ENCODE peak calls at places on chromosomes 5 and 9, in six cellular contexts. One of them, this sample, is unnamed. For H3K79me2, the result is how much of the 10 kb centered on the place peaks cover.

GRCh38 chr9:128716581-128717254 is 7.2 kb downstream of the ZDHHC12 start:
- DNase-seq in mesendoderm: no peak
- DNase-seq in astrocyte: no peak
- DNase-seq in fibroblast of lung: no peak
- DNase-seq in endothelial cell of umbilical vein: no peak
- DNase-seq in neural progenitor cell: no peak
- DNase-seq in this sample: peak

GRCh38 chr9:96344458-96345180 is 38.9 kb downstream of the SLC35D2 start:
- DNase-seq in mesendoderm: peak
- DNase-seq in astrocyte: peak
- DNase-seq in fibroblast of lung: peak
- DNase-seq in endothelial cell of umbilical vein: peak
- DNase-seq in neural progenitor cell: peak
- DNase-seq in this sample: peak

GRCh38 chr5:8729437-8729836 is 816.4 kb downstream of the SEMA5A start:
- DNase-seq in mesendoderm: no peak
- DNase-seq in astrocyte: peak
- DNase-seq in fibroblast of lung: peak
- DNase-seq in endothelial cell of umbilical vein: no peak
- DNase-seq in neural progenitor cell: no peak
- DNase-seq in this sample: no peak

GRCh38 chr9:117204971-117205370 is 209.9 kb downstream of the ASTN2 start:
- DNase-seq in mesendoderm: no peak
- DNase-seq in astrocyte: peak
- DNase-seq in fibroblast of lung: no peak
- DNase-seq in endothelial cell of umbilical vein: no peak
- DNase-seq in neural progenitor cell: no peak
- DNase-seq in this sample: no peak

GRCh38 chr9:126965541-126966428 is 51.2 kb downstream of the RALGPS1 start:
- DNase-seq in mesendoderm: peak
- DNase-seq in astrocyte: peak
- DNase-seq in fibroblast of lung: peak
- DNase-seq in endothelial cell of umbilical vein: peak
- DNase-seq in neural progenitor cell: peak
- DNase-seq in this sample: peak

GRCh38 chr5:172043822-172044221 is 37.4 kb upstream of the FBXW11 start:
- DNase-seq in mesendoderm: no peak
- DNase-seq in astrocyte: no peak
- DNase-seq in fibroblast of lung: no peak
- DNase-seq in endothelial cell of umbilical vein: no peak
- DNase-seq in neural progenitor cell: no peak
- DNase-seq in this sample: no peak

GRCh38 chr5:9898319-9898718 is 268.2 kb upstream of the TAS2R1 start:
- DNase-seq in mesendoderm: peak
- DNase-seq in astrocyte: peak
- DNase-seq in fibroblast of lung: peak
- DNase-seq in endothelial cell of umbilical vein: no peak
- DNase-seq in neural progenitor cell: peak
- DNase-seq in this sample: no peak

GRCh38 chr9:88979791-88980190 is 11.5 kb upstream of the S1PR3 start:
- DNase-seq in mesendoderm: no peak
- DNase-seq in astrocyte: no peak
- DNase-seq in fibroblast of lung: no peak
- DNase-seq in endothelial cell of umbilical vein: no peak
- DNase-seq in neural progenitor cell: no peak
- DNase-seq in this sample: no peak

GRCh38 chr9:107707419-107707837 is 217.9 kb upstream of the KLF4 start:
- DNase-seq in mesendoderm: no peak
- DNase-seq in astrocyte: peak
- DNase-seq in fibroblast of lung: peak
- DNase-seq in endothelial cell of umbilical vein: no peak
- DNase-seq in neural progenitor cell: no peak
- DNase-seq in this sample: no peak

GRCh38 chr9:89359018-89359417 is 40.7 kb downstream of the SECISBP2 start:
- DNase-seq in mesendoderm: no peak
- DNase-seq in astrocyte: no peak
- DNase-seq in fibroblast of lung: no peak
- DNase-seq in endothelial cell of umbilical vein: peak
- DNase-seq in neural progenitor cell: peak
- DNase-seq in this sample: no peak

GRCh38 chr5:115396079-115396478 is 99.6 kb upstream of the CCDC112 start:
- DNase-seq in mesendoderm: no peak
- DNase-seq in astrocyte: no peak
- DNase-seq in fibroblast of lung: no peak
- DNase-seq in endothelial cell of umbilical vein: no peak
- DNase-seq in neural progenitor cell: no peak
- DNase-seq in this sample: no peak

GRCh38 chr9:125409637-125410521 is 148.3 kb downstream of the GAPVD1 start:
- DNase-seq in mesendoderm: peak
- DNase-seq in astrocyte: peak
- DNase-seq in fibroblast of lung: no peak
- DNase-seq in endothelial cell of umbilical vein: no peak
- DNase-seq in neural progenitor cell: peak
- DNase-seq in this sample: peak

GRCh38 chr9:93586290-93587057 is 10.1 kb downstream of the PHF2 start:
- DNase-seq in mesendoderm: no peak
- DNase-seq in astrocyte: no peak
- DNase-seq in fibroblast of lung: no peak
- DNase-seq in endothelial cell of umbilical vein: no peak
- DNase-seq in neural progenitor cell: no peak
- DNase-seq in this sample: no peak

GRCh38 chr9:38017149-38017884 is 51.7 kb downstream of the SHB start:
- DNase-seq in mesendoderm: peak
- DNase-seq in astrocyte: peak
- DNase-seq in fibroblast of lung: no peak
- DNase-seq in endothelial cell of umbilical vein: no peak
- DNase-seq in neural progenitor cell: peak
- DNase-seq in this sample: peak

GRCh38 chr9:87647114-87647513 is 78.8 kb upstream of the CTSL start:
- DNase-seq in mesendoderm: no peak
- DNase-seq in astrocyte: no peak
- DNase-seq in fibroblast of lung: no peak
- DNase-seq in endothelial cell of umbilical vein: no peak
- DNase-seq in neural progenitor cell: no peak
- DNase-seq in this sample: no peak

GRCh38 chr5:73299665-73300435 is 126.9 kb downstream of the TMEM174 start:
- DNase-seq in mesendoderm: peak
- DNase-seq in astrocyte: no peak
- DNase-seq in fibroblast of lung: peak
- DNase-seq in endothelial cell of umbilical vein: no peak
- DNase-seq in neural progenitor cell: peak
- DNase-seq in this sample: no peak

GRCh38 chr5:431001-431710 is 11.8 kb upstream of the EXOC3 start:
- DNase-seq in mesendoderm: peak
- DNase-seq in astrocyte: no peak
- DNase-seq in fibroblast of lung: peak
- DNase-seq in endothelial cell of umbilical vein: peak
- DNase-seq in neural progenitor cell: peak
- DNase-seq in this sample: no peak

GRCh38 chr5:34058532-34058931 is 15.5 kb upstream of the C1QTNF3 start:
- DNase-seq in mesendoderm: no peak
- DNase-seq in astrocyte: no peak
- DNase-seq in fibroblast of lung: no peak
- DNase-seq in endothelial cell of umbilical vein: no peak
- DNase-seq in neural progenitor cell: no peak
- DNase-seq in this sample: no peak

GRCh38 chr5:153565822-153566221 is 75.4 kb downstream of the GRIA1 start:
- DNase-seq in mesendoderm: no peak
- DNase-seq in astrocyte: peak
- DNase-seq in fibroblast of lung: peak
- DNase-seq in endothelial cell of umbilical vein: peak
- DNase-seq in neural progenitor cell: no peak
- DNase-seq in this sample: no peak

GRCh38 chr5:109880907-109881685 is 191.4 kb downstream of the MAN2A1 start:
- DNase-seq in mesendoderm: no peak
- DNase-seq in astrocyte: peak
- DNase-seq in fibroblast of lung: no peak
- DNase-seq in endothelial cell of umbilical vein: peak
- DNase-seq in neural progenitor cell: no peak
- DNase-seq in this sample: no peak

GRCh38 chr9:4126996-4127395 is 172.9 kb downstream of the GLIS3 start:
- DNase-seq in mesendoderm: no peak
- DNase-seq in astrocyte: peak
- DNase-seq in fibroblast of lung: no peak
- DNase-seq in endothelial cell of umbilical vein: no peak
- DNase-seq in neural progenitor cell: no peak
- DNase-seq in this sample: no peak

GRCh38 chr9:69871143-69871834 is 50.7 kb downstream of the CFAP95 start:
- DNase-seq in mesendoderm: peak
- DNase-seq in astrocyte: no peak
- DNase-seq in fibroblast of lung: no peak
- DNase-seq in endothelial cell of umbilical vein: no peak
- DNase-seq in neural progenitor cell: no peak
- DNase-seq in this sample: no peak

GRCh38 chr9:96040591-96041461 is 165.3 kb downstream of the ERCC6L2 start:
- DNase-seq in mesendoderm: no peak
- DNase-seq in astrocyte: no peak
- DNase-seq in fibroblast of lung: peak
- DNase-seq in endothelial cell of umbilical vein: no peak
- DNase-seq in neural progenitor cell: no peak
- DNase-seq in this sample: no peak

GRCh38 chr9:94554078-94554438 is 825 bp upstream of the PCAT7 start:
- DNase-seq in mesendoderm: no peak
- DNase-seq in astrocyte: no peak
- DNase-seq in fibroblast of lung: no peak
- DNase-seq in endothelial cell of umbilical vein: no peak
- DNase-seq in neural progenitor cell: no peak
- DNase-seq in this sample: peak

GRCh38 chr5:150656191-150657132 is 4.6 kb upstream of the MYOZ3 start:
- DNase-seq in mesendoderm: peak
- DNase-seq in astrocyte: no peak
- DNase-seq in fibroblast of lung: peak
- DNase-seq in endothelial cell of umbilical vein: peak
- DNase-seq in neural progenitor cell: peak
- DNase-seq in this sample: peak

GRCh38 chr5:55418994-55419991 is 111.5 kb downstream of the MTREX start:
- DNase-seq in mesendoderm: peak
- DNase-seq in astrocyte: peak
- DNase-seq in fibroblast of lung: peak
- DNase-seq in endothelial cell of umbilical vein: no peak
- DNase-seq in neural progenitor cell: no peak
- DNase-seq in this sample: no peak

GRCh38 chr5:154857091-154857533 is 1.3 kb upstream of the CNOT8 start:
- DNase-seq in mesendoderm: peak
- DNase-seq in astrocyte: no peak
- DNase-seq in fibroblast of lung: no peak
- DNase-seq in endothelial cell of umbilical vein: no peak
- DNase-seq in neural progenitor cell: peak
- DNase-seq in this sample: no peak

GRCh38 chr5:1394881-1395860 is 50.1 kb downstream of the SLC6A3 start:
- DNase-seq in mesendoderm: no peak
- DNase-seq in astrocyte: no peak
- DNase-seq in fibroblast of lung: no peak
- DNase-seq in endothelial cell of umbilical vein: no peak
- DNase-seq in neural progenitor cell: no peak
- DNase-seq in this sample: no peak

GRCh38 chr5:73381587-73382411 is 66.8 kb downstream of the FOXD1 start:
- DNase-seq in mesendoderm: peak
- DNase-seq in astrocyte: no peak
- DNase-seq in fibroblast of lung: no peak
- DNase-seq in endothelial cell of umbilical vein: no peak
- DNase-seq in neural progenitor cell: no peak
- DNase-seq in this sample: no peak

GRCh38 chr5:179262126-179262920 is 82.9 kb downstream of the ADAMTS2 start:
- DNase-seq in mesendoderm: no peak
- DNase-seq in astrocyte: no peak
- DNase-seq in fibroblast of lung: no peak
- DNase-seq in endothelial cell of umbilical vein: no peak
- DNase-seq in neural progenitor cell: no peak
- DNase-seq in this sample: no peak

GRCh38 chr5:773517-774264 is 10.8 kb downstream of the ZDHHC11B start:
- DNase-seq in mesendoderm: no peak
- DNase-seq in astrocyte: no peak
- DNase-seq in fibroblast of lung: no peak
- DNase-seq in endothelial cell of umbilical vein: no peak
- DNase-seq in neural progenitor cell: no peak
- DNase-seq in this sample: no peak

DNA sequence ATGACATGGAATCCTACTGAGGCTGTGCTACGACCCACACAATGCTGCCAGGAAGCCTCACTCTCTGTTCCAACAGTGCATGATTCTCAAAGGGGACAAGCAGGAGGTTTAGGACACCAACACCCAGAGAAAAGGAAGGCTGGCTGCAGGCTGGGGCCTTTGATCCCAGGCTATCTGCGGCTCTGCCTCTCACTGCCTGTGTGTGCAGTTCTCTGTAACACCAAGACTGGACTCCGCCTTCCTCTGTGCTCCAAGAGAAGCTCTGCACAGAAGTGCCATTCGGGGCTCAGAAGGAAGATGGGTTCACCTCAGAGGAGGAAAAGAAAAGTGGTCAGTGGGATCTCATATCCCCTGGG is 20.5 kb downstream of the ANKH start:
- DNase-seq in mesendoderm: no peak
- DNase-seq in astrocyte: no peak
- DNase-seq in fibroblast of lung: no peak
- DNase-seq in endothelial cell of umbilical vein: no peak
- DNase-seq in neural progenitor cell: peak
- DNase-seq in this sample: no peak
- H3K79me2 ChIP-seq in mesendoderm: under half
- H3K79me2 ChIP-seq in astrocyte: under half
- H3K79me2 ChIP-seq in fibroblast of lung: under half
- H3K79me2 ChIP-seq in endothelial cell of umbilical vein: under half
- H3K79me2 ChIP-seq in neural progenitor cell: under half
- H3K79me2 ChIP-seq in this sample: under half

DNA sequence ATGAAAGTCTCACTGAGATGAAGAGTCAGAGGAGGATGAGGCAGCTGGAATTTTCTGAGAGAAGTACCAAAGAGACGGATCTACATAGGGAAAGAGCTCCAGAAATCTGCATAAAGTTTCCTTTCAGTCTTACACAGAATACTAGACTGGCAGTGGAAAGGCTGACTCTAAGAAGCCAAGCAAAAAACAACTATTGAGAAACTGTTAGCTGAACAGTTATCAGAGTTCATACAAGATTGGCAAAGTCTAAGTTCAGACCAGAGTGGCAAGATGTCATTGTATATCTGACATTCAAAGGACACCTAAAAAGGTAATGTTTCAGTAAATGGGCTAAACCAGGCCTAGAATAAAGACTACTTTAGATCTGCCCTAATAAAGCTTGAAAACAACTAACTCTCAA is 209.0 kb downstream of the KIAA0825 start:
- DNase-seq in mesendoderm: no peak
- DNase-seq in astrocyte: no peak
- DNase-seq in fibroblast of lung: no peak
- DNase-seq in endothelial cell of umbilical vein: no peak
- DNase-seq in neural progenitor cell: no peak
- DNase-seq in this sample: no peak
- H3K79me2 ChIP-seq in mesendoderm: under half
- H3K79me2 ChIP-seq in astrocyte: under half
- H3K79me2 ChIP-seq in fibroblast of lung: under half
- H3K79me2 ChIP-seq in endothelial cell of umbilical vein: under half
- H3K79me2 ChIP-seq in neural progenitor cell: under half
- H3K79me2 ChIP-seq in this sample: under half

GRCh38 chr5:78638973-78639669 is 9.5 kb downstream of the LHFPL2 start:
- DNase-seq in mesendoderm: no peak
- DNase-seq in astrocyte: no peak
- DNase-seq in fibroblast of lung: no peak
- DNase-seq in endothelial cell of umbilical vein: peak
- DNase-seq in neural progenitor cell: no peak
- DNase-seq in this sample: no peak
- H3K79me2 ChIP-seq in mesendoderm: half or more
- H3K79me2 ChIP-seq in astrocyte: half or more
- H3K79me2 ChIP-seq in fibroblast of lung: under half
- H3K79me2 ChIP-seq in endothelial cell of umbilical vein: half or more
- H3K79me2 ChIP-seq in neural progenitor cell: half or more
- H3K79me2 ChIP-seq in this sample: half or more

GRCh38 chr5:176529116-176529823 is 7.9 kb downstream of the RNF44 start:
- DNase-seq in mesendoderm: no peak
- DNase-seq in astrocyte: no peak
- DNase-seq in fibroblast of lung: no peak
- DNase-seq in endothelial cell of umbilical vein: no peak
- DNase-seq in neural progenitor cell: no peak
- DNase-seq in this sample: no peak
- H3K79me2 ChIP-seq in mesendoderm: under half
- H3K79me2 ChIP-seq in astrocyte: under half
- H3K79me2 ChIP-seq in fibroblast of lung: under half
- H3K79me2 ChIP-seq in endothelial cell of umbilical vein: under half
- H3K79me2 ChIP-seq in neural progenitor cell: under half
- H3K79me2 ChIP-seq in this sample: under half

This sample was measured in PC-9.